ENCODE peak calls at places on chromosome 3, in five cellular contexts. T is suprapubic skin, C is astrocyte of the spinal cord, O is bronchial epithelial cell, P is neural progenitor cell. W is an unnamed sample.

GRCh38 chr3:132399054-132399929 is 18.0 kb upstream of the DNAJC13 start:
- DNase-seq in O (peak), C (peak), P (peak), T (no peak), W (peak)

GRCh38 chr3:67361770-67362169 is 292.6 kb downstream of the SUCLG2 start:
- DNase-seq in T (no peak), O (no peak), P (no peak), C (no peak), W (no peak)

GRCh38 chr3:138113309-138113708 is 2.1 kb downstream of the DZIP1L start:
- DNase-seq in P (peak), O (no peak), C (peak), T (no peak), W (no peak)

GRCh38 chr3:13134166-13134878 is 61.1 kb upstream of the IQSEC1 start:
- DNase-seq in C (no peak), P (no peak), T (peak), O (no peak), W (no peak)

GRCh38 chr3:123481722-123482457 is 33.0 kb upstream of the ADCY5 start:
- DNase-seq in C (no peak), P (no peak), T (peak), O (peak), W (no peak)

GRCh38 chr3:42071720-42072582 is 19.2 kb upstream of the TRAK1 start:
- DNase-seq in C (peak), T (peak), O (peak), P (peak), W (peak)

GRCh38 chr3:148532326-148532725 is 165.4 kb upstream of the AGTR1 start:
- DNase-seq in O (no peak), P (no peak), C (peak), T (no peak), W (no peak)

GRCh38 chr3:149971403-149972075 is 844 bp upstream of the PFN2 start:
- DNase-seq in C (no peak), O (peak), T (peak), P (no peak), W (peak)

GRCh38 chr3:48630407-48630806 is 4.9 kb downstream of the SLC26A6 start:
- DNase-seq in C (no peak), O (no peak), T (no peak), P (no peak), W (no peak)

GRCh38 chr3:170055209-170055608 is 17.4 kb downstream of the GPR160 start:
- DNase-seq in O (peak), P (no peak), T (no peak), C (peak), W (peak)

GRCh38 chr3:38396861-38397260 is 50.3 kb downstream of the XYLB start:
- DNase-seq in P (no peak), T (no peak), O (no peak), C (no peak), W (no peak)

GRCh38 chr3:102790742-102791141 is 355.9 kb downstream of the ZPLD1 start:
- DNase-seq in P (no peak), T (no peak), C (peak), O (peak), W (no peak)

GRCh38 chr3:66722675-66723074 is 221.9 kb upstream of the LRIG1 start:
- DNase-seq in O (peak), T (no peak), P (no peak), C (peak), W (no peak)

GRCh38 chr3:52046186-52046913 is 10.0 kb downstream of the DUSP7 start:
- DNase-seq in P (no peak), T (no peak), O (peak), C (peak), W (no peak)

GRCh38 chr3:145411605-145412004 is 749.4 kb downstream of the PLOD2 start:
- DNase-seq in C (no peak), P (no peak), O (no peak), T (no peak), W (no peak)

GRCh38 chr3:62149539-62149938 is 223.8 kb downstream of the FEZF2 start:
- DNase-seq in O (no peak), P (no peak), C (no peak), T (no peak), W (no peak)

GRCh38 chr3:45986303-45986982 is 9.2 kb downstream of the FYCO1 start:
- DNase-seq in T (no peak), P (no peak), C (peak), O (peak), W (no peak)

GRCh38 chr3:107404727-107405519 is 27.7 kb downstream of the CCDC54 start:
- DNase-seq in T (no peak), P (no peak), C (peak), O (peak), W (no peak)

GRCh38 chr3:107407355-107407754 is 30.1 kb downstream of the CCDC54 start:
- DNase-seq in C (no peak), O (no peak), T (no peak), P (no peak), W (no peak)

DNA sequence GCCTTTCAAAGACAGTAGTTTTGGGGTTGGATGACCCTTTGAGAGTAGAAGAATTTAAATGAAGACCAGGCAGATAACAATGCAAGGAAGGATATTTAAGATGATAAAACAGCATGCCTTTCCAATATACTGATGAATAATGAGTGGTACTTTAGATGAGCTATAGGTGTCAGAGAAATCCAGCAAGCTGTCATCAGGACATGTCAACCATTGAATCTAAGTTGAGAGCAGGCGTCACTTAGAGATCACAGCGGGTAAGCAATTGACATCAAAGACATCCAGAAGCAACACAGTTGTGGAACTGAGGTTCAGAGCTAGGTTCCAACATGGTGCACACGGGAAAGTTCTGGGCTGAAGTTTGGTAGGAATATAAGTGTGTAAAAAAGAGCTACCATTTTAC is 25.0 kb downstream of the CCDC54 start:
- DNase-seq in C (no peak), P (no peak), T (no peak), O (no peak), W (no peak)
- TF ChIP-seq CTCF in C (no peak), P (no peak), T (no peak), O (no peak), W (no peak)

GRCh38 chr3:29827756-29828155 is 546.9 kb downstream of the RBMS3 start:
- DNase-seq in C (peak), P (no peak), T (no peak), O (no peak), W (no peak)
- TF ChIP-seq CTCF in C (no peak), P (no peak), T (no peak), O (no peak), W (no peak)

GRCh38 chr3:32420138-32420981 is 28.7 kb downstream of the CMTM7 start:
- DNase-seq in T (no peak), O (peak), P (peak), C (peak), W (peak)
- TF ChIP-seq CTCF in T (no peak), O (peak), P (peak), C (peak), W (no peak)

DNA sequence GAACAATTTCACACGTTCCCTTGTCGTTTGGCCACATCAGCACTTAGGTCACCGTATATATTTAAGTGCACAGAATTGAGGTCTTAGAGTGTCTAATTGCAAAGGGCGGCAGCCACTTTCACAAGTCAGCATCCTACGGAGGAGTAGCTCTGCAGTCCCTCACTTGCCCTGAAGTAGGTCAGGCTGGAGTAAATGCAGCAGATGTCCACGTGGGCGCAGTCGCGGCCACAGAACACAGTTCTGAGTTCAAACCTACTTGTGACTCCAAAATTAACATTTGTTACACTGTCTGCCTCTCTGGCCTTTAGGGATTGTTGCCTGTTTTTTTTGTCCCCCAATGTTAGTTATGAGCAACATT is 85.8 kb downstream of the PDCD6IP start:
- DNase-seq in O (no peak), P (peak), C (peak), T (no peak), W (no peak)
- TF ChIP-seq CTCF in O (no peak), P (no peak), C (peak), T (no peak), W (no peak)

GRCh38 chr3:56468184-56469106 is at the start of gene ERC2:
- DNase-seq in T (no peak), C (peak), O (peak), P (peak), W (no peak)
- TF ChIP-seq CTCF in T (no peak), C (peak), O (peak), P (peak), W (no peak)

GRCh38 chr3:188282871-188283270 is 128.9 kb downstream of the LPP start:
- DNase-seq in O (no peak), P (no peak), T (no peak), C (no peak), W (no peak)

GRCh38 chr3:188284455-188285212 is 130.7 kb downstream of the LPP start:
- DNase-seq in C (no peak), O (peak), P (no peak), T (no peak), W (no peak)

GRCh38 chr3:188280627-188281026 is 126.7 kb downstream of the LPP start:
- DNase-seq in P (no peak), C (no peak), O (no peak), T (no peak), W (no peak)

GRCh38 chr3:188286087-188286513 is 132.1 kb downstream of the LPP start:
- DNase-seq in P (no peak), T (no peak), O (peak), C (peak), W (no peak)

GRCh38 chr3:188283347-188283746 is 129.4 kb downstream of the LPP start:
- DNase-seq in O (no peak), C (no peak), P (no peak), T (no peak), W (no peak)
- TF ChIP-seq CTCF in O (no peak), C (peak), P (no peak), T (no peak), W (no peak)

DNA sequence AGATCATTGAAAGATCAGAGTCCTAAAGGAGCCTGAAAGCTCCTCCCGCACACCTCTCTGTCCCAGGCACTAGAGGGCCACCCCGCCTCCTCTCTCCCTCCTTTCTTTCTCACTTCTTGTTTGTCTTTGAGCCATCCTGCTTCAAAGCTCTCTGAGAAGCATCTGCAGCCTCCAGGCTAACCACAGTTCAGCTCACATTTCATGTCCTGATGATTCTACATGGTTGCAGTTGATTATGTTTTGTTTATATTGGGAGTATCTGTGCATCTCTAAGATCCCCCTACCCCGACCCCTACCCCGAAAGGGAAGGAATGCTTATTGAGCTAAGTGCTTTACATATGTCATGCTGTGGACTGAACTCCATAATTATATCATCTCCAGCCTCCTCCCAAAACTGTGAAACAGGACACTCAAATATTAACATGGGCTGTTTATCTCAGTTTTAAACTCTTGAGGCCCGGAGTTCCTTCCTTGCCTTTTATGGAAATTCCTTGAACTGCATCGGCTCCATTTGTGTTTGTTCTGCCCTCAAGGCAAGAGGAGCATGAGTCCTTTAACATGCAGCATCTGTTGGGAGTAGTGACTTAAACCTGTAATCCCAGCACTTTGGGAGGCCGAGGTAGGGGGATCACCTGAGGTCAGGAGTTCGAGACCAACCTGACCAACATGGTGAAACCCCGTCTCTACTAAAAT is 30.9 kb downstream of the MGLL start:
- DNase-seq in O (peak), C (peak), T (peak), P (peak), W (peak)
- TF ChIP-seq CTCF in O (peak), C (peak), T (no peak), P (peak), W (peak)

W was measured in GM20000.